ENCODE peak calls at places on chromosome 18, in four cellular contexts. One of them, this sample, is unnamed.

GRCh38 chr18:11167778-11168177 is 18.4 kb upstream of the PIEZO2 start:
- DNase-seq in prostate gland: no peak
- DNase-seq in mammary epithelial cell: no peak
- DNase-seq in NCI-H1092 treated with DMSO at 0.1 percent for 48 hours: no peak
- DNase-seq in this sample: no peak

GRCh38 chr18:58335223-58335622 is 291.2 kb downstream of the NEDD4L start:
- DNase-seq in NCI-H1092 treated with DMSO at 0.1 percent for 48 hours: peak; percentile 68
- DNase-seq in prostate gland: no peak
- DNase-seq in mammary epithelial cell: no peak
- DNase-seq in this sample: no peak

GRCh38 chr18:62850619-62851306 is 135.4 kb downstream of the PHLPP1 start:
- DNase-seq in prostate gland: no peak
- DNase-seq in mammary epithelial cell: no peak
- DNase-seq in NCI-H1092 treated with DMSO at 0.1 percent for 48 hours: no peak
- DNase-seq in this sample: no peak

GRCh38 chr18:53971331-53971730 is 253.1 kb downstream of the MBD2 start:
- DNase-seq in NCI-H1092 treated with DMSO at 0.1 percent for 48 hours: no peak
- DNase-seq in prostate gland: no peak
- DNase-seq in mammary epithelial cell: peak; percentile 56
- DNase-seq in this sample: no peak

GRCh38 chr18:67682516-67682915 is 166.0 kb upstream of the DSEL start:
- DNase-seq in mammary epithelial cell: no peak
- DNase-seq in NCI-H1092 treated with DMSO at 0.1 percent for 48 hours: no peak
- DNase-seq in prostate gland: no peak
- DNase-seq in this sample: no peak

GRCh38 chr18:1013951-1014350 is 109.3 kb downstream of the ADCYAP1 start:
- DNase-seq in NCI-H1092 treated with DMSO at 0.1 percent for 48 hours: no peak
- DNase-seq in prostate gland: no peak
- DNase-seq in mammary epithelial cell: no peak
- DNase-seq in this sample: no peak

GRCh38 chr18:3015203-3015590 is 2.3 kb upstream of the LPIN2 start:
- DNase-seq in mammary epithelial cell: peak; percentile 54
- DNase-seq in NCI-H1092 treated with DMSO at 0.1 percent for 48 hours: no peak
- DNase-seq in prostate gland: no peak
- DNase-seq in this sample: peak; percentile 56

GRCh38 chr18:69747388-69747787 is 200.3 kb downstream of the CD226 start:
- DNase-seq in NCI-H1092 treated with DMSO at 0.1 percent for 48 hours: no peak
- DNase-seq in prostate gland: no peak
- DNase-seq in mammary epithelial cell: no peak
- DNase-seq in this sample: no peak

GRCh38 chr18:39481281-39481680 is 1915.7 kb upstream of the CELF4 start:
- DNase-seq in NCI-H1092 treated with DMSO at 0.1 percent for 48 hours: no peak
- DNase-seq in prostate gland: no peak
- DNase-seq in mammary epithelial cell: no peak
- DNase-seq in this sample: no peak